ENCODE peak calls at places on chromosome X, in six cellular contexts. One of them, this sample, is unnamed.

GRCh38 chrX:147376601-147377387 is 534.9 kb upstream of the FMR1 start:
- DNase-seq in H9: peak
- DNase-seq in HCT116: no peak
- DNase-seq in neural crest cell: no peak
- DNase-seq in RWPE1: no peak
- DNase-seq in AG04450: no peak
- DNase-seq in this sample: no peak

GRCh38 chrX:19889582-19890342 is 2.4 kb upstream of the SH3KBP1 start:
- DNase-seq in H9: no peak
- DNase-seq in HCT116: peak
- DNase-seq in neural crest cell: no peak
- DNase-seq in RWPE1: peak
- DNase-seq in AG04450: peak
- DNase-seq in this sample: peak

GRCh38 chrX:17377795-17378194 is 2.8 kb downstream of the NHS start:
- DNase-seq in H9: no peak
- DNase-seq in HCT116: no peak
- DNase-seq in neural crest cell: no peak
- DNase-seq in RWPE1: no peak
- DNase-seq in AG04450: no peak
- DNase-seq in this sample: no peak

GRCh38 chrX:134520860-134521390 is 61.0 kb downstream of the HPRT1 start:
- DNase-seq in H9: peak
- DNase-seq in HCT116: peak
- DNase-seq in neural crest cell: peak
- DNase-seq in RWPE1: peak
- DNase-seq in AG04450: no peak
- DNase-seq in this sample: no peak

GRCh38 chrX:69262036-69262905 is 97.0 kb upstream of the PJA1 start:
- DNase-seq in H9: no peak
- DNase-seq in HCT116: no peak
- DNase-seq in neural crest cell: no peak
- DNase-seq in RWPE1: no peak
- DNase-seq in AG04450: no peak
- DNase-seq in this sample: no peak

GRCh38 chrX:153381684-153382532 is 19.2 kb downstream of the PNMA6E start:
- DNase-seq in H9: peak
- DNase-seq in HCT116: no peak
- DNase-seq in neural crest cell: no peak
- DNase-seq in RWPE1: peak
- DNase-seq in AG04450: peak
- DNase-seq in this sample: no peak

GRCh38 chrX:47148946-47149345 is 3.9 kb downstream of the RBM10 start:
- DNase-seq in H9: no peak
- DNase-seq in HCT116: no peak
- DNase-seq in neural crest cell: no peak
- DNase-seq in RWPE1: no peak
- DNase-seq in AG04450: no peak
- DNase-seq in this sample: no peak

GRCh38 chrX:112148397-112148796 is 65.8 kb upstream of the TRPC5 start:
- DNase-seq in H9: no peak
- DNase-seq in HCT116: no peak
- DNase-seq in neural crest cell: no peak
- DNase-seq in RWPE1: no peak
- DNase-seq in AG04450: no peak
- DNase-seq in this sample: no peak

GRCh38 chrX:70960728-70961127 is 29.8 kb upstream of the SLC7A3 start:
- DNase-seq in H9: no peak
- DNase-seq in HCT116: no peak
- DNase-seq in neural crest cell: no peak
- DNase-seq in RWPE1: no peak
- DNase-seq in AG04450: no peak
- DNase-seq in this sample: no peak

GRCh38 chrX:45743081-45743533 is 542.4 kb upstream of the DIPK2B start:
- DNase-seq in H9: peak
- DNase-seq in HCT116: peak
- DNase-seq in neural crest cell: no peak
- DNase-seq in RWPE1: peak
- DNase-seq in AG04450: no peak
- DNase-seq in this sample: no peak

GRCh38 chrX:13478740-13479451 is 90.5 kb upstream of the EGFL6 start:
- DNase-seq in H9: no peak
- DNase-seq in HCT116: no peak
- DNase-seq in neural crest cell: no peak
- DNase-seq in RWPE1: no peak
- DNase-seq in AG04450: no peak
- DNase-seq in this sample: no peak

GRCh38 chrX:133645251-133645650 is 230.0 kb upstream of the GPC4 start:
- DNase-seq in H9: no peak
- DNase-seq in HCT116: no peak
- DNase-seq in neural crest cell: no peak
- DNase-seq in RWPE1: no peak
- DNase-seq in AG04450: no peak
- DNase-seq in this sample: no peak

GRCh38 chrX:24186986-24187385 is 37.5 kb downstream of the ZFX start:
- DNase-seq in H9: no peak
- DNase-seq in HCT116: no peak
- DNase-seq in neural crest cell: no peak
- DNase-seq in RWPE1: no peak
- DNase-seq in AG04450: no peak
- DNase-seq in this sample: no peak

GRCh38 chrX:9493936-9494335 is 29.1 kb downstream of the TBL1X start:
- DNase-seq in H9: no peak
- DNase-seq in HCT116: no peak
- DNase-seq in neural crest cell: no peak
- DNase-seq in RWPE1: no peak
- DNase-seq in AG04450: no peak
- DNase-seq in this sample: no peak

GRCh38 chrX:48626401-48627298 is 29.4 kb downstream of the WDR13 start:
- DNase-seq in H9: no peak
- DNase-seq in HCT116: no peak
- DNase-seq in neural crest cell: no peak
- DNase-seq in RWPE1: no peak
- DNase-seq in AG04450: no peak
- DNase-seq in this sample: no peak

GRCh38 chrX:138929905-138930304 is 218.4 kb upstream of the FGF13 start:
- DNase-seq in H9: no peak
- DNase-seq in HCT116: no peak
- DNase-seq in neural crest cell: no peak
- DNase-seq in RWPE1: no peak
- DNase-seq in AG04450: no peak
- DNase-seq in this sample: no peak

GRCh38 chrX:1386338-1387127 is 5.4 kb downstream of the SLC25A6 start:
- DNase-seq in H9: no peak
- DNase-seq in HCT116: no peak
- DNase-seq in neural crest cell: no peak
- DNase-seq in RWPE1: no peak
- DNase-seq in AG04450: no peak
- DNase-seq in this sample: no peak

GRCh38 chrX:132636080-132636479 is 147.2 kb upstream of the MBNL3 start:
- DNase-seq in H9: no peak
- DNase-seq in HCT116: no peak
- DNase-seq in neural crest cell: no peak
- DNase-seq in RWPE1: no peak
- DNase-seq in AG04450: no peak
- DNase-seq in this sample: no peak

GRCh38 chrX:10393899-10394298 is 226.5 kb downstream of the MID1 start:
- DNase-seq in H9: no peak
- DNase-seq in HCT116: no peak
- DNase-seq in neural crest cell: no peak
- DNase-seq in RWPE1: no peak
- DNase-seq in AG04450: no peak
- DNase-seq in this sample: no peak

GRCh38 chrX:77085372-77085771 is 361.8 kb upstream of the FGF16 start:
- DNase-seq in H9: no peak
- DNase-seq in HCT116: no peak
- DNase-seq in neural crest cell: no peak
- DNase-seq in RWPE1: no peak
- DNase-seq in AG04450: no peak
- DNase-seq in this sample: no peak

GRCh38 chrX:2479420-2479780 is 21.4 kb downstream of the DHRSX start:
- DNase-seq in H9: no peak
- DNase-seq in HCT116: peak
- DNase-seq in neural crest cell: no peak
- DNase-seq in RWPE1: no peak
- DNase-seq in AG04450: no peak
- DNase-seq in this sample: no peak

GRCh38 chrX:109859673-109860072 is 126.6 kb upstream of the ACSL4 start:
- DNase-seq in H9: no peak
- DNase-seq in HCT116: no peak
- DNase-seq in neural crest cell: no peak
- DNase-seq in RWPE1: no peak
- DNase-seq in AG04450: no peak
- DNase-seq in this sample: no peak

GRCh38 chrX:45801554-45801953 is 600.9 kb upstream of the DIPK2B start:
- DNase-seq in H9: no peak
- DNase-seq in HCT116: no peak
- DNase-seq in neural crest cell: no peak
- DNase-seq in RWPE1: no peak
- DNase-seq in AG04450: no peak
- DNase-seq in this sample: no peak

GRCh38 chrX:44042124-44042523 is 68.9 kb upstream of the NDP start:
- DNase-seq in H9: no peak
- DNase-seq in HCT116: no peak
- DNase-seq in neural crest cell: no peak
- DNase-seq in RWPE1: no peak
- DNase-seq in AG04450: no peak
- DNase-seq in this sample: no peak

GRCh38 chrX:151754042-151754419 is 19.5 kb downstream of the CNGA2 start:
- DNase-seq in H9: peak
- DNase-seq in HCT116: peak
- DNase-seq in neural crest cell: no peak
- DNase-seq in RWPE1: peak
- DNase-seq in AG04450: peak
- DNase-seq in this sample: no peak

GRCh38 chrX:108731144-108731543 is 5.2 kb downstream of the IRS4 start:
- DNase-seq in H9: no peak
- DNase-seq in HCT116: no peak
- DNase-seq in neural crest cell: no peak
- DNase-seq in RWPE1: no peak
- DNase-seq in AG04450: no peak
- DNase-seq in this sample: no peak

GRCh38 chrX:123504630-123505270 is 228.1 kb downstream of the THOC2 start:
- DNase-seq in H9: peak
- DNase-seq in HCT116: no peak
- DNase-seq in neural crest cell: no peak
- DNase-seq in RWPE1: no peak
- DNase-seq in AG04450: no peak
- DNase-seq in this sample: no peak

DNA sequence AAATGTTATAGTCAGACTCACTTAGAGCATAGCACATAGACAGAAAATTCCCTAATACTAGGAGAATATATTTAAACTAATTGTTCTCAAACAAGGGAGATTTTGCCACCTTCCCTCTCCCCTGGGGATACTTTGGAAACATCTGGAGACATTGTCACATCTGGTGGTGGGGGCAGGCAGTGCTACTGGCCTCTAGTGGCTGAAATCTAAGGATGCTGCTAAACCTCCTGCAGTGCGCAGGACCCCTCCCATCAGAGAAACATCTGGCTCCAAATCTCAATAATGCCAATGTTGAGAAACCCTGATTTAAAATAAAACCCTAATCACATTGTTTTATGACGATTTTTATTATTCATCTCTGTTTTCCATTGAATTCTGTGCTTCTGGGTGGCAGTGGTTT is 244.9 kb downstream of the FRMPD4 start:
- DNase-seq in H9: no peak
- DNase-seq in HCT116: no peak
- DNase-seq in neural crest cell: no peak
- DNase-seq in RWPE1: no peak
- DNase-seq in AG04450: no peak
- DNase-seq in this sample: no peak
- TF ChIP-seq CTCF in H9: peak
- TF ChIP-seq CTCF in HCT116: peak
- TF ChIP-seq CTCF in neural crest cell: peak
- TF ChIP-seq CTCF in RWPE1: no peak
- TF ChIP-seq CTCF in AG04450: peak
- TF ChIP-seq CTCF in this sample: no peak

GRCh38 chrX:35726176-35726575 is 72.0 kb upstream of the MAGEB16 start:
- DNase-seq in H9: no peak
- DNase-seq in HCT116: no peak
- DNase-seq in neural crest cell: no peak
- DNase-seq in RWPE1: peak
- DNase-seq in AG04450: no peak
- DNase-seq in this sample: no peak
- TF ChIP-seq CTCF in H9: peak
- TF ChIP-seq CTCF in HCT116: no peak
- TF ChIP-seq CTCF in neural crest cell: peak
- TF ChIP-seq CTCF in RWPE1: no peak
- TF ChIP-seq CTCF in AG04450: no peak
- TF ChIP-seq CTCF in this sample: no peak

DNA sequence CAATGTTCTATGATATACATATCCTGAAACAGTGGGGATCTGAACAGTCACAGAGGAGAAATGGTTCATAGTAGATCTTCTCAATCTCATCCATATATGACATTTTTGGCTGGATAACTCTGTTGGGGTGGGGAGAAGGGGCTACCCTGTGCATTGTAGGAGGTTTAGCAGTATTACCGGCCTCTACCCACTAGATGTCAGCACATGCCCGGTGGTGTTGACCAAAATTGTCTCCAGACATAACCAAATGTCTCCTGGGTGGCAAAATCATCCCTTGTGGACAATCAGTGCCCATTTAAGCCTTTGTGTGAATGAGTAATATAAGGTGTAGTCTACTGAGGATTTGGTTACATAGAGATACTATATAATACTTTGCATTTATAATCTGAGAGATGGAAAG is 89.9 kb downstream of the PLS3 start:
- DNase-seq in H9: peak
- DNase-seq in HCT116: peak
- DNase-seq in neural crest cell: peak
- DNase-seq in RWPE1: peak
- DNase-seq in AG04450: no peak
- DNase-seq in this sample: no peak
- TF ChIP-seq CTCF in H9: peak
- TF ChIP-seq CTCF in HCT116: peak
- TF ChIP-seq CTCF in neural crest cell: peak
- TF ChIP-seq CTCF in RWPE1: peak
- TF ChIP-seq CTCF in AG04450: peak
- TF ChIP-seq CTCF in this sample: no peak

GRCh38 chrX:41137589-41137988 is 52.3 kb downstream of the USP9X start:
- DNase-seq in H9: no peak
- DNase-seq in HCT116: no peak
- DNase-seq in neural crest cell: no peak
- DNase-seq in RWPE1: no peak
- DNase-seq in AG04450: no peak
- DNase-seq in this sample: no peak
- TF ChIP-seq CTCF in H9: peak
- TF ChIP-seq CTCF in HCT116: no peak
- TF ChIP-seq CTCF in neural crest cell: peak
- TF ChIP-seq CTCF in RWPE1: peak
- TF ChIP-seq CTCF in AG04450: peak
- TF ChIP-seq CTCF in this sample: peak

GRCh38 chrX:136694491-136695087 is 46.6 kb downstream of the CD40LG start:
- DNase-seq in H9: peak
- DNase-seq in HCT116: peak
- DNase-seq in neural crest cell: no peak
- DNase-seq in RWPE1: peak
- DNase-seq in AG04450: no peak
- DNase-seq in this sample: peak
- TF ChIP-seq CTCF in H9: peak
- TF ChIP-seq CTCF in HCT116: peak
- TF ChIP-seq CTCF in neural crest cell: peak
- TF ChIP-seq CTCF in RWPE1: peak
- TF ChIP-seq CTCF in AG04450: peak
- TF ChIP-seq CTCF in this sample: peak

GRCh38 chrX:115968436-115969252 is 201.9 kb upstream of the AGTR2 start:
- DNase-seq in H9: peak
- DNase-seq in HCT116: peak
- DNase-seq in neural crest cell: peak
- DNase-seq in RWPE1: peak
- DNase-seq in AG04450: no peak
- DNase-seq in this sample: no peak
- TF ChIP-seq CTCF in H9: peak
- TF ChIP-seq CTCF in HCT116: no peak
- TF ChIP-seq CTCF in neural crest cell: peak
- TF ChIP-seq CTCF in RWPE1: peak
- TF ChIP-seq CTCF in AG04450: no peak
- TF ChIP-seq CTCF in this sample: no peak

This sample was measured in CD8-positive, alpha-beta T cell.